ENCODE peak calls at places on chromosomes 11 and 22, in ten cellular contexts. X is A549; G is CD4-positive, alpha-beta memory T cell; E is AG10803; W is heart right ventricle; P is sigmoid colon; N is CD4-positive, CD25-positive, alpha-beta regulatory T cell; I is colonic mucosa; C is suprapubic skin; K is choroid plexus epithelial cell. J is an unnamed sample.

GRCh38 chr11:61113209-61113608 is 10.9 kb downstream of the CD5 start:
- DNase-seq in E (no peak), N (no peak), K (no peak), G (no peak), W (no peak), I (no peak), X (no peak), P (peak), C (no peak), J (no peak)

GRCh38 chr11:61826930-61827572 is 1.0 kb upstream of the FADS2 start:
- DNase-seq in I (no peak), P (no peak), E (no peak), G (no peak), N (no peak), K (peak), C (no peak), W (no peak), X (no peak), J (no peak)

GRCh38 chr11:124536520-124536919 is 6.9 kb downstream of the OR8B12 start:
- DNase-seq in I (no peak), P (no peak), C (no peak), X (no peak), K (peak), E (peak), G (no peak), N (no peak), W (peak), J (no peak)

GRCh38 chr11:46369458-46370152 is 11.9 kb upstream of the MDK start:
- DNase-seq in G (no peak), I (peak), N (peak), K (peak), E (peak), W (no peak), C (no peak), P (no peak), X (peak), J (no peak)

GRCh38 chr22:23207786-23208325 is 27.5 kb downstream of the BCR start:
- DNase-seq in I (no peak), C (no peak), X (no peak), W (no peak), N (no peak), P (no peak), K (no peak), E (no peak), G (no peak), J (no peak)

GRCh38 chr11:8593935-8594909 is at the start of gene STK33:
- DNase-seq in W (peak), C (no peak), G (no peak), P (peak), E (no peak), I (peak), K (peak), X (peak), N (peak), J (no peak)

GRCh38 chr11:102287963-102288744 is 29.1 kb upstream of the BIRC3 start:
- DNase-seq in W (peak), P (no peak), E (peak), K (peak), X (peak), C (no peak), G (peak), N (peak), I (peak), J (peak)

GRCh38 chr11:42013656-42014201 is 554.3 kb upstream of the LRRC4C start:
- DNase-seq in K (no peak), P (no peak), X (no peak), C (no peak), G (no peak), I (no peak), W (no peak), E (no peak), N (no peak), J (no peak)

GRCh38 chr22:47495102-47495501 is 732.7 kb downstream of the TBC1D22A start:
- DNase-seq in G (peak), K (no peak), P (no peak), E (no peak), X (no peak), W (no peak), N (peak), C (no peak), I (no peak), J (no peak)

GRCh38 chr11:10379022-10379421 is 74.1 kb downstream of the ADM start:
- DNase-seq in W (no peak), X (peak), P (no peak), E (no peak), C (no peak), I (no peak), N (no peak), G (no peak), K (peak), J (no peak)

GRCh38 chr11:41289408-41289807 is 170.0 kb downstream of the LRRC4C start:
- DNase-seq in X (no peak), K (no peak), P (no peak), N (no peak), G (no peak), C (no peak), E (no peak), W (no peak), I (no peak), J (no peak)

GRCh38 chr11:46346886-46347636 is at the start of gene DGKZ:
- DNase-seq in K (peak), P (peak), I (peak), C (peak), X (peak), E (peak), N (peak), G (peak), W (peak), J (no peak)

DNA sequence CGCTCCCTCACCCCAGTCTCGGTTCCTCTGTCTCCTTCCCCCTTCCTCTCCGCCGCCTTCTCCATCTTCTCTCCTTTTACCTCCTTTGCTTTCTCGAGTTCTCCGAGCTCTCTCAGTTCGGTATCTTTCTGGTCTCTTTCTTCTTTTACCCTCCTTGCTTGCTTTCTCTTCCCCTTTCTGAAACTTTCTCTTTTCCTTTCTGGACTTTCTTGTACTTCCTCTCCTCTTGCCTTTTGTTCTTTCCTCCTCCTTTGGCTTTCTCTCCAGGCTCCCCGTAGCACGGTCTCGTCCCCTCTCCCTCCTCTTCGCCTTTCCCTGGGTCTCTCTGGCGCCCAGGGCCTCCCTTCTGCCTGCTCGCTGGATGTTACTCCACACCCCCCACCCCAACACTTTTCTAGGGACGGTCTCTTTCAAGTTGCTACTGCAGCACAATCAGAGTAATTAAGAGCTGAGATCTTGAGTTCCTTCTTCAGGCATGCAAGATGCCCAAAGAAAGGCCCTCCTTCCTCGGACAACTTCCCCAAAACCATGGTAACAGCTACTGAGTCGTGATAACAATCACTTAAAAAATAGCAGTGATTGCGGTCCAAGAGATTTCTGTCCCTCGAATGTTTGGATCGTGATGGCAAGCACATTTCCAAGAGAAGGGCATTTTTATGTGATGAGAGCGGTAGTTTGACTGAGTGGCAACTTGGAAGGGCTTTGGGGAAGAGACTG is 487 bp upstream of the TENM4 start:
- DNase-seq in E (peak), K (no peak), X (no peak), N (no peak), C (no peak), G (no peak), W (peak), I (no peak), P (no peak), J (no peak)
- H3K4me3 ChIP-seq in E (peak), K (peak), X (peak), N (no peak), C (peak), G (no peak), W (peak), I (peak), P (peak), J (no peak)

GRCh38 chr11:114340311-114341131 is 44.3 kb downstream of the NNMT start:
- DNase-seq in P (peak), G (peak), K (peak), X (peak), I (peak), C (no peak), N (peak), E (peak), W (peak), J (peak)
- H3K4me3 ChIP-seq in P (no peak), G (peak), K (no peak), X (no peak), I (no peak), C (peak), N (peak), E (peak), W (peak), J (no peak)

GRCh38 chr11:32563600-32563959 is 20.1 kb upstream of the EIF3M start:
- DNase-seq in K (no peak), X (no peak), P (no peak), E (no peak), I (no peak), N (no peak), W (no peak), C (no peak), G (no peak), J (no peak)

GRCh38 chr11:32561835-32562234 is 21.8 kb upstream of the EIF3M start:
- DNase-seq in P (no peak), E (no peak), I (no peak), X (no peak), K (no peak), C (no peak), N (no peak), W (no peak), G (no peak), J (no peak)

GRCh38 chr11:32566527-32566926 is 17.1 kb upstream of the EIF3M start:
- DNase-seq in K (peak), X (no peak), C (no peak), E (no peak), G (no peak), P (no peak), I (no peak), N (peak), W (no peak), J (no peak)

GRCh38 chr11:32562839-32563599 is 20.6 kb upstream of the EIF3M start:
- DNase-seq in P (no peak), G (no peak), W (no peak), N (no peak), X (no peak), E (no peak), C (no peak), I (no peak), K (peak), J (no peak)
- H3K4me3 ChIP-seq in P (no peak), G (no peak), W (no peak), N (no peak), X (no peak), E (no peak), C (no peak), I (no peak), K (no peak), J (no peak)

DNA sequence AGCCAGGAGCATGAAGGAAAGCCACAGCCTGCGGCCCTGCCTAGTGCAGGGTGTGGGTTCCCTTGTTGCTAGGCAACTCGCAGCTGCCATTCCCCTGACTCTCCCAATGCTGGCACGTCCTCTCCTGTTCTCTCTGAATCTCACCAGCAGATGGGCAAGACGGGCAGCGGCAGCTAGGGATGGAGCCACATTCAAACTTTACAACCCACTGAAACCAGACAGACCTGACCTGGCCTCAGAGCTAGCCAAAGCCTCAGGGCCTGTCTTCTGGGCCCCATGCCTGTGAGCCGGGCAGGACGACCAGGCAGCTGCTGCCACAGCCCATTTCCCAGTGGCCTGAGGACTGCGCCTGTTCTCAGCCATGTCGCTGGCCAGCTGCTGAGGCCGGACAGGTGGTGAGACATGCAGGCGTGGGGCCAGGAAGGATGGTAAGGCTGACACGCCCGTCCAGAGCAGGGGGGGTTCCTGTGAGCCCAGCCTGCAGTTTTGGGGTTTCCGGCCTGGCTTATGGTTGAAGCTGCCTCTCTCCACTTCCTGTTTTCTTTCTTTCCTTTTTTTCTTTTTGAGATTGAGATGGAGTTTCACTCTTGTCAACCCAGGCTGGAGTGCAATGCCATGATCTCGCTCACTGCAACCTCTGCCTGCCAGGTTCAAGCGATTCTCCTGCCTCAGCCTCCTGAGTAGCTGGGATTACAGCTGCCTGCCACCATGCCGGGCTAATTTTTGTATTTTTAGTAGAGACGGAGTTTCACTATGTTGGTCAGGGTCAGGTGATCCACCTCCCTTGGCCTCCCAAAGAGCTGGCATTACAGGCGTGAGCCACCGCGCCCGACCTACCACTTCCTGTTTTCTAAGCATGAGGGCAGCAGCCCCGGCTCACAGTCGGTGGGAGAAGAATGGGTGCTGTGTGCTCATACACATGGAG is 4.1 kb downstream of the SUN2 start:
- DNase-seq in G (peak), W (no peak), X (no peak), C (no peak), P (no peak), E (no peak), K (no peak), N (peak), I (peak), J (peak)
- H3K4me3 ChIP-seq in G (peak), W (peak), X (no peak), C (no peak), P (no peak), E (no peak), K (no peak), N (peak), I (no peak), J (peak)

GRCh38 chr11:64801591-64802369 is 1.2 kb downstream of the MAP4K2 start:
- DNase-seq in C (no peak), N (peak), I (no peak), W (no peak), X (no peak), E (no peak), K (no peak), G (peak), P (peak), J (no peak)

GRCh38 chr11:64800633-64801464 is 2.2 kb downstream of the MAP4K2 start:
- DNase-seq in N (no peak), W (no peak), P (peak), I (no peak), X (no peak), C (no peak), G (no peak), K (no peak), E (no peak), J (no peak)

GRCh38 chr11:64799925-64800632 is 2.9 kb downstream of the MAP4K2 start:
- DNase-seq in C (no peak), N (no peak), P (no peak), X (no peak), K (no peak), I (no peak), W (no peak), E (no peak), G (no peak), J (no peak)

GRCh38 chr11:64796757-64797541 is 6.1 kb downstream of the MAP4K2 start:
- DNase-seq in I (no peak), E (no peak), C (no peak), N (no peak), P (no peak), K (no peak), G (no peak), X (no peak), W (no peak), J (no peak)

DNA sequence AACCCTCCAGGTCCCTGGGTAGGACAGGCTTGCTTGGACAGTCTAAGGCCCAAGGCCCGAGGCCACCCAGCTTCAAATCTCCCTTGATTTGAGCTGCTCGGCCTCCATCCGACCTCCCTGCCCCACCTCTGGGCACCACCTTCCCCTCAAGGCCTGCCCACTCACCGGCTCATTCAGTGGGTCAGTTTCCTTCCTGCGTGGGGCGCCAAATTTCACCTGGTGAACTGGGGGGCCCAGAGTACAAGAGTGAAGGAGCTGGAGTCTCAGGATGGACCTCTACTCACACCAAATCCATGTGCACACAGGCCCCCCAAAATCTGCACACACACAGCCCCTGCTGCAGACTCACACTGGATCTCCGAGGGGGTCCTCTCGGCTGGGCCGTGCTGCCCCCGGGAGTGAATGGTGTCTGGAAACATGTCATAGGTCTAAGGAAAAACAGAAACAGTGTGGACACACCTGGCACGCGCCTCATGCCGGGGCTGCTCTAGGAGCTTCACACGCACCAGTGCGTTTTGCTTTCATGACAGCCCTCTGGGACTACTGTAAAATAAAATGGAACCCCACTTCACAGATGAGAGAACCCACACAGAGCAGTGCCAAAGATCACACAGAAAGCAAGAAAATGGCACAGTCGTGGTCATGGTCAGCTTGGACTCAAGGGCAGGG is 3.6 kb downstream of the MAP4K2 start:
- DNase-seq in E (no peak), N (no peak), C (no peak), P (no peak), W (no peak), X (no peak), G (no peak), K (no peak), I (no peak), J (no peak)
- H3K4me3 ChIP-seq in E (no peak), N (no peak), C (no peak), P (no peak), W (no peak), X (no peak), G (no peak), K (no peak), I (no peak), J (no peak)

DNA sequence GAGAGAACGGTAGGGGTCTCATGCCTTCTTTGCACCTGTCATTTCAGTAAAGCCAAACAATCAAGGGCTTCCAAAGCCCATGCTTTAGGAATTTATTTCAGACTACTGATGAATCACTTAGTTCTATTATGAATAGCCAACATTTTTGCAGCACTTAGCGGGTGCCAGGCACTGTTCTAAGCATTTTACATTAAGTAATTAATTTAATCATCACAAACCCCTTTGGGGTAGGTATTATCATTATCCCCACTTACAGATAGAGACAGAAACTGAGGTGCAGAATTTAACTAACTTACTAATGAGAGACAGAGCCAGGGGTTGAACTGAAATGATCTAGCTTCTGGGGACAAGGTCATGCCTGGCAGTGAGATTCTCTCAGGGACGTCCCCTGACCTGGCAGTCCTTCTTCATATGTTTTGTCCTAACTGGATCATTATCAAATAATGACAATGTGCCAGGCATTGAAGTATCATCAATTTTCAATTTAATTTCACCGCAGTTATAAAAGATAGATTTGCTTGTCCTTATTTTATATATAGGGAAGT is 31.7 kb upstream of the NAV2 start:
- DNase-seq in G (no peak), P (no peak), N (no peak), E (peak), K (no peak), X (no peak), I (no peak), W (no peak), C (no peak), J (no peak)
- H3K4me3 ChIP-seq in G (no peak), P (no peak), N (no peak), E (no peak), K (no peak), X (no peak), I (no peak), W (no peak), C (no peak), J (no peak)